ENCODE peak calls at places on chromosomes 13 and 19, in five cellular contexts. K is fibroblast of lung, U is H9, F is hepatocyte, W is MM.1S. T is an unnamed sample.
A peak's percentile ranks its signal among the peaks of the same experiment; 100 is the strongest.

GRCh38 chr13:114097893-114098688 is 34.3 kb downstream of the RASA3 start:
- DNase-seq in K (no peak), U (no peak), F (no peak), W (no peak), T (no peak)

GRCh38 chr13:36129539-36129938 is 1.6 kb downstream of the DCLK1 start:
- DNase-seq in K (no peak), U (no peak), F (no peak), W (no peak), T (no peak)

GRCh38 chr13:45863716-45864590 is 12.4 kb upstream of the SIAH3 start:
- DNase-seq in K (no peak), U (no peak), F (no peak), W (no peak), T (no peak)

GRCh38 chr19:52142001-52142595 is 2.4 kb upstream of the ZNF616 start:
- DNase-seq in K (no peak), U (no peak), F (no peak), W (no peak), T (peak; percentile 61)

GRCh38 chr19:8610041-8610927 is at the start of gene ADAMTS10:
- DNase-seq in K (peak; percentile 44), U (peak; percentile 48), F (peak; percentile 71), W (no peak), T (no peak)

GRCh38 chr19:55857974-55858373 is 21.6 kb downstream of the NLRP4 start:
- DNase-seq in K (no peak), U (no peak), F (no peak), W (no peak), T (no peak)

GRCh38 chr19:2694196-2694595 is 8.3 kb downstream of the GNG7 start:
- DNase-seq in K (no peak), U (no peak), F (no peak), W (no peak), T (no peak)

GRCh38 chr13:42728507-42729180 is 52.7 kb upstream of the FAM216B start:
- DNase-seq in K (peak; percentile 44), U (no peak), F (no peak), W (no peak), T (no peak)

GRCh38 chr13:33207616-33207964 is 78.0 kb downstream of the STARD13 start:
- DNase-seq in K (peak; percentile 98), U (no peak), F (peak; percentile 52), W (no peak), T (no peak)

GRCh38 chr19:18613589-18614234 is 1.0 kb downstream of the TMEM59L start:
- DNase-seq in K (no peak), U (no peak), F (no peak), W (no peak), T (no peak)

GRCh38 chr19:46495789-46496099 is at the start of gene PNMA8B:
- DNase-seq in K (peak; percentile 54), U (peak; percentile 96), F (peak; percentile 90), W (peak; percentile 21), T (no peak)

GRCh38 chr19:18366027-18366435 is 19.9 kb upstream of the GDF15 start:
- DNase-seq in K (no peak), U (no peak), F (no peak), W (no peak), T (no peak)

GRCh38 chr19:48739835-48740704 is at the start of gene RASIP1:
- DNase-seq in K (no peak), U (no peak), F (no peak), W (no peak), T (no peak)

GRCh38 chr19:48738557-48739399 is 1.6 kb downstream of the RASIP1 start:
- DNase-seq in K (peak; percentile 63), U (peak; percentile 99), F (peak; percentile 98), W (peak; percentile 26), T (peak; percentile 87)

GRCh38 chr19:48735031-48735615 is 5.3 kb downstream of the RASIP1 start:
- DNase-seq in K (no peak), U (peak; percentile 86), F (peak; percentile 88), W (no peak), T (no peak)

GRCh38 chr19:48739400-48739825 is 997 bp downstream of the RASIP1 start:
- DNase-seq in K (no peak), U (no peak), F (no peak), W (no peak), T (no peak)

GRCh38 chr19:48737360-48737998 is 2.9 kb downstream of the RASIP1 start:
- DNase-seq in K (no peak), U (peak; percentile 95), F (no peak), W (no peak), T (no peak)
- H3K27ac ChIP-seq in K (no peak overlapping the region), U (no peak overlapping the region), F (no peak overlapping the region), W (no peak overlapping the region), T (no peak overlapping the region)

DNA sequence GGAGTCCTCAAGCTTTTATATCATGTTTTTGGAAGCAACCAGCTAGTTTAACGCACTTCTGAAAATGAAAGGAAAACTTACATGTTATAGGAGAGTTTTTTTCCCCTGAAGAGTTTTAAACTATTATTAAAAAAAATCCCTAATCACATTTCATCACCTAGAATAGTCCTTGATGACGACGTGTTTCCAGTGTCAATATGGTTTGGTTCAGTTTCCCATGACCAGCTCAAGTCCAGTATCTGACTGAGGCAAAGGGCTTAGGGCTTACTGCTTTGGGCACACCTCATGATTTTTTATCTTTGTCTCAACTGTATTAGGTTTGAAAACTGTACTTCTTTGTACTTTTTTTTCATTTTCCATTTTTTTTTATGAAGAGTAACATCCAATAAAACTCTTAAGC is 36.1 kb downstream of the URI1 start:
- DNase-seq in K (no peak), U (no peak), F (no peak), W (peak; percentile 48), T (no peak)
- H3K79me2 ChIP-seq in K (peaks cover 24% of the 10 kb centered on the region), U (peaks cover 3% of the 10 kb centered on the region), F (peaks cover 92% of the 10 kb centered on the region), W (peaks cover 89% of the 10 kb centered on the region), T (peaks cover 92% of the 10 kb centered on the region)

DNA sequence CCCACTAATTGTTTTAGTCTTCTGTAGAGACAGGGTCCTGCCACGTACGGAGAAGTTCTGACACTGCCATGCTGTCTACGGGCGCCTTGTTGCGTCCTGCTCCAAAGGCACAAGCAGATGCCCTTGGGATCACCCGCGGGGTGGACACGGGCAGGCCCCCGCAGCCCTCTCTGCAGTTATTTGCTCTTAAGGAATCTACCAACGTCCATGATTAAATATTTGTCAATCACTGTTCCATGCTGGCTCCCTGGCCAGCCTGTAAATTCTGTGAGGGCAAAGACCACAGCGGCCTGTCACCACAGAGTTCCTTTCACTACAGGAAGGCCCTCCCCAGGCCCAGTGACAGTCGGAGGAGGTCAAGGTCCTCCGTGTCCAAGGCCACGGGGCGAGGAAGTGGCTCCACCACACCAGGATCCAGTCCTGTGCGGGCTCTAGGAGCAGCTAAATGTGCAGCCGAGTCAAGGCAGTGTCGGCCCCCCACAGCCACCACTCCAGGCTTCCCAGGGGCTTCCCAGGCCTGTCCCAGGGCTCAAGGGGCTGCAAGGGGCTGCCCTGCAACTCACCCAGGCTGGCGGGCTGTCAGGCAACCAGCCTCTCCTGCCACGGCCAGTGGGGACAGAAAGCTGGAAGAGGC is 2.1 kb downstream of the RNF126 start:
- DNase-seq in K (no peak), U (no peak), F (peak; percentile 76), W (no peak), T (no peak)
- H3K4me2 ChIP-seq in K (peak overlapping the region; percentile 88), U (no peak overlapping the region), F (peak overlapping the region; percentile 96), W (peak overlapping the region; percentile 98), T (peak overlapping the region; percentile 99)

GRCh38 chr13:20997301-20998061 is 63.9 kb downstream of the LATS2 start:
- DNase-seq in K (peak; percentile 92), U (peak; percentile 50), F (no peak), W (no peak), T (peak; percentile 7)
- H3K27ac ChIP-seq in K (peak overlapping the region; percentile 92), U (peak overlapping the region; percentile 24), F (peak overlapping the region; percentile 55), W (no peak overlapping the region), T (no peak overlapping the region)